ENCODE peak calls at places on chromosome 1, in eight cellular contexts. One of them, this sample, is unnamed.

GRCh38 chr1:12078938-12079861 is 16.1 kb downstream of the TNFRSF8 start:
- DNase-seq in GM12878: peak
- DNase-seq in A549: peak
- DNase-seq in H1: peak
- DNase-seq in HepG2: peak
- DNase-seq in SK-N-SH: peak
- DNase-seq in WTC11: peak
- DNase-seq in K562: peak
- DNase-seq in this sample: peak

GRCh38 chr1:230251644-230252191 is 174.4 kb downstream of the PGBD5 start:
- DNase-seq in WTC11: no peak
- DNase-seq in GM12878: peak
- DNase-seq in SK-N-SH: no peak
- DNase-seq in K562: no peak
- DNase-seq in H1: peak
- DNase-seq in A549: no peak
- DNase-seq in HepG2: no peak
- DNase-seq in this sample: no peak

GRCh38 chr1:8603220-8603616 is 214.2 kb downstream of the RERE start:
- DNase-seq in H1: no peak
- DNase-seq in K562: no peak
- DNase-seq in SK-N-SH: no peak
- DNase-seq in A549: no peak
- DNase-seq in WTC11: no peak
- DNase-seq in GM12878: no peak
- DNase-seq in HepG2: no peak
- DNase-seq in this sample: peak

GRCh38 chr1:170670751-170671628 is 7.1 kb downstream of the PRRX1 start:
- DNase-seq in GM12878: no peak
- DNase-seq in WTC11: peak
- DNase-seq in HepG2: no peak
- DNase-seq in SK-N-SH: peak
- DNase-seq in K562: peak
- DNase-seq in A549: no peak
- DNase-seq in H1: peak
- DNase-seq in this sample: peak

GRCh38 chr1:10975567-10976326 is 36.7 kb upstream of the TARDBP start:
- DNase-seq in H1: no peak
- DNase-seq in HepG2: peak
- DNase-seq in SK-N-SH: peak
- DNase-seq in A549: peak
- DNase-seq in K562: no peak
- DNase-seq in WTC11: no peak
- DNase-seq in GM12878: no peak
- DNase-seq in this sample: peak

GRCh38 chr1:169119405-169119804 is 12.9 kb downstream of the ATP1B1 start:
- DNase-seq in A549: peak
- DNase-seq in SK-N-SH: no peak
- DNase-seq in HepG2: no peak
- DNase-seq in H1: no peak
- DNase-seq in WTC11: no peak
- DNase-seq in K562: no peak
- DNase-seq in GM12878: no peak
- DNase-seq in this sample: peak

GRCh38 chr1:231187556-231187955 is 25.7 kb downstream of the TRIM67 start:
- DNase-seq in A549: no peak
- DNase-seq in SK-N-SH: no peak
- DNase-seq in HepG2: no peak
- DNase-seq in GM12878: no peak
- DNase-seq in H1: no peak
- DNase-seq in WTC11: no peak
- DNase-seq in K562: no peak
- DNase-seq in this sample: no peak

GRCh38 chr1:235513495-235514366 is 9.5 kb upstream of the B3GALNT2 start:
- DNase-seq in K562: peak
- DNase-seq in GM12878: no peak
- DNase-seq in A549: peak
- DNase-seq in SK-N-SH: peak
- DNase-seq in H1: no peak
- DNase-seq in HepG2: peak
- DNase-seq in WTC11: no peak
- DNase-seq in this sample: peak

GRCh38 chr1:13911697-13912619 is 212.0 kb downstream of the PRDM2 start:
- DNase-seq in HepG2: no peak
- DNase-seq in K562: no peak
- DNase-seq in SK-N-SH: no peak
- DNase-seq in GM12878: peak
- DNase-seq in H1: no peak
- DNase-seq in WTC11: no peak
- DNase-seq in A549: no peak
- DNase-seq in this sample: no peak

GRCh38 chr1:217272385-217272784 is 358.5 kb downstream of the GPATCH2 start:
- DNase-seq in SK-N-SH: no peak
- DNase-seq in K562: no peak
- DNase-seq in H1: no peak
- DNase-seq in A549: no peak
- DNase-seq in GM12878: no peak
- DNase-seq in HepG2: no peak
- DNase-seq in WTC11: no peak
- DNase-seq in this sample: peak

GRCh38 chr1:46477153-46477929 is 12.3 kb upstream of the DMBX1 start:
- DNase-seq in WTC11: peak
- DNase-seq in GM12878: peak
- DNase-seq in K562: peak
- DNase-seq in SK-N-SH: peak
- DNase-seq in A549: peak
- DNase-seq in HepG2: peak
- DNase-seq in H1: peak
- DNase-seq in this sample: peak

GRCh38 chr1:7755448-7755847 is 15.6 kb upstream of the VAMP3 start:
- DNase-seq in WTC11: no peak
- DNase-seq in SK-N-SH: peak
- DNase-seq in K562: peak
- DNase-seq in H1: no peak
- DNase-seq in GM12878: no peak
- DNase-seq in HepG2: peak
- DNase-seq in A549: peak
- DNase-seq in this sample: peak

GRCh38 chr1:225763815-225764548 is 13.6 kb upstream of the SRP9 start:
- DNase-seq in H1: no peak
- DNase-seq in HepG2: no peak
- DNase-seq in WTC11: no peak
- DNase-seq in GM12878: no peak
- DNase-seq in SK-N-SH: no peak
- DNase-seq in K562: no peak
- DNase-seq in A549: peak
- DNase-seq in this sample: peak

GRCh38 chr1:85339089-85339488 is 62.7 kb upstream of the BCL10 start:
- DNase-seq in A549: no peak
- DNase-seq in HepG2: peak
- DNase-seq in GM12878: no peak
- DNase-seq in H1: no peak
- DNase-seq in WTC11: no peak
- DNase-seq in SK-N-SH: no peak
- DNase-seq in K562: no peak
- DNase-seq in this sample: peak

GRCh38 chr1:209710098-209710497 is 5.5 kb downstream of the HSD11B1 start:
- DNase-seq in K562: no peak
- DNase-seq in WTC11: no peak
- DNase-seq in SK-N-SH: no peak
- DNase-seq in H1: no peak
- DNase-seq in HepG2: no peak
- DNase-seq in GM12878: no peak
- DNase-seq in A549: no peak
- DNase-seq in this sample: no peak

GRCh38 chr1:181640959-181641358 is 157.6 kb downstream of the CACNA1E start:
- DNase-seq in A549: no peak
- DNase-seq in WTC11: no peak
- DNase-seq in K562: no peak
- DNase-seq in HepG2: no peak
- DNase-seq in H1: no peak
- DNase-seq in SK-N-SH: no peak
- DNase-seq in GM12878: no peak
- DNase-seq in this sample: no peak

GRCh38 chr1:238052496-238053266 is 162.0 kb upstream of the ZP4 start:
- DNase-seq in HepG2: no peak
- DNase-seq in SK-N-SH: no peak
- DNase-seq in WTC11: no peak
- DNase-seq in GM12878: no peak
- DNase-seq in A549: no peak
- DNase-seq in H1: no peak
- DNase-seq in K562: no peak
- DNase-seq in this sample: peak

GRCh38 chr1:194273660-194274059 is 1087.2 kb upstream of the B3GALT2 start:
- DNase-seq in H1: no peak
- DNase-seq in A549: no peak
- DNase-seq in SK-N-SH: no peak
- DNase-seq in K562: no peak
- DNase-seq in HepG2: no peak
- DNase-seq in WTC11: no peak
- DNase-seq in GM12878: no peak
- DNase-seq in this sample: no peak

GRCh38 chr1:194267021-194267420 is 1080.6 kb upstream of the B3GALT2 start:
- DNase-seq in GM12878: no peak
- DNase-seq in K562: no peak
- DNase-seq in A549: no peak
- DNase-seq in SK-N-SH: no peak
- DNase-seq in H1: no peak
- DNase-seq in HepG2: no peak
- DNase-seq in WTC11: no peak
- DNase-seq in this sample: no peak

GRCh38 chr1:194268839-194269238 is 1082.4 kb upstream of the B3GALT2 start:
- DNase-seq in A549: no peak
- DNase-seq in H1: no peak
- DNase-seq in SK-N-SH: no peak
- DNase-seq in K562: no peak
- DNase-seq in HepG2: no peak
- DNase-seq in WTC11: no peak
- DNase-seq in GM12878: no peak
- DNase-seq in this sample: peak
- TF ChIP-seq USF2 in A549: no peak
- TF ChIP-seq USF2 in H1: no peak
- TF ChIP-seq USF2 in SK-N-SH: no peak
- TF ChIP-seq USF2 in K562: no peak
- TF ChIP-seq USF2 in HepG2: no peak
- TF ChIP-seq USF2 in WTC11: no peak
- TF ChIP-seq USF2 in GM12878: no peak
- TF ChIP-seq USF2 in this sample: no peak

DNA sequence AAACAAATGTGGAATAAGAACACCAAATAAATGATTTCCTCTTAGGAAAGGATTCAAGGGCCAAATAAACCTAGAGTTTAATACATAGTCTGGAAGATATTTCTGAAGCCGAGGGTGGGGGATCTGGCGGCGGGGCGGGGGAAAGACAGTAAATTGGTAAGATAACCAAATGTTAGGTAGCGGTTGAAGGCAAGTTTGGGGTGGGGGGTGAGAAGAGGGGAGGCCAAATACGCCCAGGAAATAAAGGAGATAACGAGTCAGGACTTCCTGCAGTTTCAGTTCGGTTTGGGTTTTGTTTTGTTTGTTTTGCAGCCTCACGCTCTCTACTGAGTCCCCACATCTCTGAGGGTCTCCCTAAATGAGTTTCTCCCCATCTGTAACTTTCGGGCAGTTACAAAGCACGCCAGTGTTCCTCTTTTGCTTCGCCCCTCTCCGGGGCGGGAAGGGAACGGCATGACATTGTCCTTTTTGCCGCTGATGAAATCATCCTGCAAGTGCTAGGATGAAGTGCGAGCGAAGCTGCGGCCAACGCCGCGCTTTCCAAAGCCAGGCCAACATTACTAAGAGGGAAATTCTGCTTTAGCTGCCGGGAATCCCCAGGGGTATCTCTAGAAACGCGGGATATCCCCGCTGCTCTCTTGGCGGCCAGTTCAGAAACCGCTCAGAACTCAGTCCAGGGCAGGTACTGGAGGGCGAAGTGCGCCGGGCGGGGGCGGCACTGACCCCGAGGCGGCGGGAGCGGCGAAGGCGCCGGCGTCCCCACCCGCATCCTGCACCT is 811 bp downstream of the NIBAN1 start:
- DNase-seq in SK-N-SH: no peak
- DNase-seq in HepG2: no peak
- DNase-seq in WTC11: peak
- DNase-seq in A549: peak
- DNase-seq in K562: peak
- DNase-seq in GM12878: peak
- DNase-seq in H1: peak
- DNase-seq in this sample: peak
- TF ChIP-seq USF2 in SK-N-SH: no peak
- TF ChIP-seq USF2 in HepG2: no peak
- TF ChIP-seq USF2 in WTC11: no peak
- TF ChIP-seq USF2 in A549: no peak
- TF ChIP-seq USF2 in K562: no peak
- TF ChIP-seq USF2 in GM12878: no peak
- TF ChIP-seq USF2 in H1: no peak
- TF ChIP-seq USF2 in this sample: no peak

DNA sequence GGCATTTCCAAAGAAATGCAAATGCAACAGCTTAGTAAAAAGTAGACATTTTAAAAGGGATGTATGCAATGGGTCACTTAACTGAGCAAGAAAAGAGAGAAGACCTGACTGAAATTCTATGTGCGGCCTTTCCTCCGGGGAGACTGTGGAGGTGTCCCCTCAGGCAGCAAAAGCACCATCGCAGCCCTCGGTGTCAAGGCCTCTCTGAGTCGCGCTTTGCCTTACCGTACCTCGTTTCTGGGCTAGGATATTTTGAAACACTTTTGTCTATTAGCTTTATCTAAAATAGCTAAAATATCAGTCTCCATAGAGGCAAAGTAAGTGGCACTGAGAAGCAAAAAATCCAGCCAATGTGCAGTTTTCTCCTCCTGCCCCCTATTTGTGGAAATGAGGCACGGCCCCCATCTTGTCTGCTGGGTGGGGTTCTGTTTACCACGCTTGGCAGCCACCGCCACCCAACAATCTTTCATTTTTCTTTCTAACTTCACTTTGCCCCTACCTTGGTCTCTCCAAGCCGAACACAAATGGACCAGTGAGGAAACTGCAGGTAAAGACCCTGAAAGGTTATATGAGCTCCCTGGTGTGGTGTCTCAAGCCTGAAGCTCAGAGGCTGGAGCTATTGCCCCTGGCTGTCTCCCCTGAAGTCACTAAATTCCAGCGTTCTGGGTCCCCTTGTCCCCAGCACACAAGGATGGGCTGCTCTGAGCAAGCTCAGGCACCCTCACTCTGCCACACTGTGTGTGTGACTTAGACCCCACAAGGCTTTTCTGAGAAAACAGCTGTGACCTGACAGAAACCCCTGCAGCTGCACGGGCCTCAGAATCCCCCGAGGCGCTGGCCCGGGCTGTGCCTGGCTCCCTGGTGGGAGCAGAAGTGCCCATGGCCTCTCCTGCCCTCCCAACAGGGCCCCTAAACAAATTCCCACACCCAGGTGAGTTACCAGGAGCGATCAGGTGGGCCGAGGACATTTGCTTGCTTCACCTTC is 1.6 kb downstream of the CD247 start:
- DNase-seq in H1: peak
- DNase-seq in K562: no peak
- DNase-seq in GM12878: no peak
- DNase-seq in HepG2: no peak
- DNase-seq in SK-N-SH: no peak
- DNase-seq in WTC11: no peak
- DNase-seq in A549: no peak
- DNase-seq in this sample: no peak
- TF ChIP-seq USF2 in H1: no peak
- TF ChIP-seq USF2 in K562: no peak
- TF ChIP-seq USF2 in GM12878: no peak
- TF ChIP-seq USF2 in HepG2: no peak
- TF ChIP-seq USF2 in SK-N-SH: no peak
- TF ChIP-seq USF2 in WTC11: no peak
- TF ChIP-seq USF2 in A549: no peak
- TF ChIP-seq USF2 in this sample: no peak

GRCh38 chr1:58180537-58180936 is 366.0 kb downstream of the OMA1 start:
- DNase-seq in SK-N-SH: no peak
- DNase-seq in WTC11: no peak
- DNase-seq in H1: no peak
- DNase-seq in HepG2: no peak
- DNase-seq in K562: no peak
- DNase-seq in A549: no peak
- DNase-seq in GM12878: no peak
- DNase-seq in this sample: no peak
- TF ChIP-seq USF2 in SK-N-SH: no peak
- TF ChIP-seq USF2 in WTC11: no peak
- TF ChIP-seq USF2 in H1: no peak
- TF ChIP-seq USF2 in HepG2: no peak
- TF ChIP-seq USF2 in K562: no peak
- TF ChIP-seq USF2 in A549: no peak
- TF ChIP-seq USF2 in GM12878: no peak
- TF ChIP-seq USF2 in this sample: no peak

This sample was measured in IMR-90.